ENCODE peak calls at places on chromosomes 3 and 15, in nine cellular contexts. M, R, B, I, S, U, D, C and K are unnamed samples. For H3K27me3, the result is how much of the 10 kb centered on the place peaks cover.

GRCh38 chr15:78429477-78429876 is 8.5 kb upstream of the IREB2 start:
- DNase-seq in M (no peak), R (no peak), B (no peak), I (no peak), S (no peak), U (no peak), D (no peak), C (no peak), K (no peak)

GRCh38 chr3:23055733-23056376 is 147.3 kb upstream of the UBE2E2 start:
- DNase-seq in M (peak), R (no peak), B (no peak), I (no peak), S (no peak), U (no peak), D (no peak), C (peak), K (no peak)

GRCh38 chr3:184262166-184262926 is 993 bp upstream of the CAMK2N2 start:
- DNase-seq in M (peak), R (peak), B (no peak), I (no peak), S (no peak), U (no peak), D (no peak), C (peak), K (peak)

GRCh38 chr3:157999246-157999645 is 107.0 kb downstream of the SHOX2 start:
- DNase-seq in M (no peak), R (no peak), B (no peak), I (no peak), S (no peak), U (no peak), D (no peak), C (no peak), K (no peak)

GRCh38 chr15:36363335-36363734 is 216.1 kb upstream of the CDIN1 start:
- DNase-seq in M (peak), R (no peak), B (no peak), I (no peak), S (no peak), U (no peak), D (no peak), C (peak), K (no peak)

GRCh38 chr3:31004025-31004678 is 109.7 kb upstream of the GADL1 start:
- DNase-seq in M (peak), R (no peak), B (no peak), I (no peak), S (no peak), U (no peak), D (no peak), C (peak), K (no peak)

GRCh38 chr3:117628896-117629295 is 919.3 kb downstream of the TUSC7 start:
- DNase-seq in M (no peak), R (no peak), B (no peak), I (no peak), S (no peak), U (no peak), D (no peak), C (peak), K (no peak)

GRCh38 chr15:41568350-41569017 is 9.5 kb downstream of the TYRO3 start:
- DNase-seq in M (no peak), R (peak), B (no peak), I (no peak), S (no peak), U (no peak), D (no peak), C (peak), K (no peak)

GRCh38 chr3:4985330-4986174 is 6.3 kb downstream of the BHLHE40 start:
- DNase-seq in M (peak), R (peak), B (no peak), I (no peak), S (no peak), U (no peak), D (no peak), C (peak), K (no peak)

GRCh38 chr15:101498731-101499480 is 9.4 kb upstream of the PCSK6 start:
- DNase-seq in M (no peak), R (peak), B (no peak), I (no peak), S (no peak), U (no peak), D (no peak), C (no peak), K (no peak)

GRCh38 chr15:68924866-68925599 is 5.3 kb upstream of the SPESP1 start:
- DNase-seq in M (peak), R (peak), B (peak), I (peak), S (peak), U (peak), D (peak), C (peak), K (peak)

GRCh38 chr3:154132777-154133375 is 11.7 kb downstream of the ARHGEF26 start:
- DNase-seq in M (peak), R (no peak), B (no peak), I (no peak), S (no peak), U (no peak), D (no peak), C (peak), K (peak)

GRCh38 chr15:45795487-45796069 is 160.7 kb downstream of the SQOR start:
- DNase-seq in M (peak), R (peak), B (no peak), I (no peak), S (no peak), U (no peak), D (no peak), C (peak), K (peak)

GRCh38 chr3:46942079-46942478 is 34.5 kb downstream of the CCDC12 start:
- DNase-seq in M (no peak), R (no peak), B (no peak), I (peak), S (no peak), U (no peak), D (no peak), C (no peak), K (no peak)

GRCh38 chr3:197675568-197675860 is 61.2 kb downstream of the RUBCN start:
- DNase-seq in M (no peak), R (no peak), B (no peak), I (no peak), S (no peak), U (no peak), D (no peak), C (no peak), K (no peak)

GRCh38 chr3:72123908-72124441 is 339.0 kb upstream of the PROK2 start:
- DNase-seq in M (peak), R (no peak), B (no peak), I (no peak), S (peak), U (no peak), D (no peak), C (peak), K (no peak)

GRCh38 chr3:194739498-194740284 is 54.0 kb downstream of the FAM43A start:
- DNase-seq in M (peak), R (no peak), B (no peak), I (no peak), S (no peak), U (no peak), D (no peak), C (no peak), K (no peak)

GRCh38 chr3:99783009-99783573 is 34.6 kb upstream of the CMSS1 start:
- DNase-seq in M (peak), R (no peak), B (no peak), I (no peak), S (no peak), U (no peak), D (no peak), C (peak), K (no peak)

GRCh38 chr3:2870714-2871353 is 239.3 kb downstream of the IL5RA start:
- DNase-seq in M (no peak), R (no peak), B (no peak), I (no peak), S (no peak), U (no peak), D (no peak), C (no peak), K (no peak)

GRCh38 chr3:174439621-174440349 is 419.3 kb upstream of the NAALADL2 start:
- DNase-seq in M (peak), R (no peak), B (no peak), I (no peak), S (no peak), U (no peak), D (no peak), C (peak), K (peak)

GRCh38 chr15:37038036-37038715 is 62.2 kb downstream of the MEIS2 start:
- DNase-seq in M (no peak), R (no peak), B (no peak), I (no peak), S (no peak), U (no peak), D (no peak), C (peak), K (no peak)

GRCh38 chr3:14508966-14509795 is 31.0 kb downstream of the GRIP2 start:
- DNase-seq in M (no peak), R (peak), B (peak), I (peak), S (peak), U (peak), D (peak), C (peak), K (peak)

GRCh38 chr3:133487920-133488540 is 85.5 kb upstream of the CDV3 start:
- DNase-seq in M (no peak), R (peak), B (peak), I (no peak), S (no peak), U (peak), D (no peak), C (peak), K (peak)

GRCh38 chr15:101396484-101397261 is 92.8 kb downstream of the PCSK6 start:
- DNase-seq in M (no peak), R (no peak), B (no peak), I (no peak), S (no peak), U (no peak), D (peak), C (no peak), K (no peak)

GRCh38 chr3:141840737-141841544 is 35.5 kb upstream of the ATP1B3 start:
- DNase-seq in M (peak), R (no peak), B (no peak), I (no peak), S (no peak), U (no peak), D (no peak), C (no peak), K (no peak)

GRCh38 chr3:24135280-24135679 is 190.2 kb downstream of the NR1D2 start:
- DNase-seq in M (peak), R (no peak), B (no peak), I (no peak), S (no peak), U (no peak), D (no peak), C (no peak), K (no peak)

GRCh38 chr15:84736375-84736774 is 12.0 kb upstream of the ZNF592 start:
- DNase-seq in M (no peak), R (no peak), B (peak), I (no peak), S (no peak), U (peak), D (no peak), C (no peak), K (no peak)

GRCh38 chr3:94019659-94020058 is 8.7 kb downstream of the STX19 start:
- DNase-seq in M (no peak), R (no peak), B (no peak), I (no peak), S (no peak), U (no peak), D (no peak), C (no peak), K (no peak)

GRCh38 chr15:67850995-67851535 is 11.2 kb upstream of the RNU6-1 start:
- DNase-seq in M (peak), R (no peak), B (no peak), I (peak), S (no peak), U (no peak), D (no peak), C (peak), K (peak)

GRCh38 chr3:129276385-129276784 is 2.3 kb upstream of the HMCES start:
- DNase-seq in M (no peak), R (no peak), B (no peak), I (no peak), S (no peak), U (no peak), D (no peak), C (no peak), K (no peak)

GRCh38 chr15:29451201-29451781 is 181.7 kb upstream of the NSMCE3 start:
- DNase-seq in M (no peak), R (peak), B (no peak), I (no peak), S (no peak), U (no peak), D (peak), C (no peak), K (no peak)

GRCh38 chr15:43544266-43544665 is 26.9 kb downstream of the MAP1A start:
- DNase-seq in M (no peak), R (no peak), B (no peak), I (no peak), S (no peak), U (no peak), D (no peak), C (peak), K (no peak)

GRCh38 chr15:39878401-39878775 is 41.7 kb downstream of the GPR176 start:
- DNase-seq in M (no peak), R (no peak), B (no peak), I (no peak), S (no peak), U (no peak), D (no peak), C (peak), K (no peak)

GRCh38 chr3:186471781-186472180 is 72.4 kb downstream of the CRYGS start:
- DNase-seq in M (no peak), R (no peak), B (no peak), I (no peak), S (no peak), U (no peak), D (no peak), C (no peak), K (no peak)

GRCh38 chr15:45157974-45158373 is 28.2 kb downstream of the DUOX1 start:
- DNase-seq in M (peak), R (no peak), B (no peak), I (no peak), S (no peak), U (no peak), D (no peak), C (peak), K (no peak)

GRCh38 chr15:43153269-43153668 is 19.9 kb downstream of the TMEM62 start:
- DNase-seq in M (no peak), R (no peak), B (no peak), I (no peak), S (no peak), U (no peak), D (no peak), C (no peak), K (no peak)

DNA sequence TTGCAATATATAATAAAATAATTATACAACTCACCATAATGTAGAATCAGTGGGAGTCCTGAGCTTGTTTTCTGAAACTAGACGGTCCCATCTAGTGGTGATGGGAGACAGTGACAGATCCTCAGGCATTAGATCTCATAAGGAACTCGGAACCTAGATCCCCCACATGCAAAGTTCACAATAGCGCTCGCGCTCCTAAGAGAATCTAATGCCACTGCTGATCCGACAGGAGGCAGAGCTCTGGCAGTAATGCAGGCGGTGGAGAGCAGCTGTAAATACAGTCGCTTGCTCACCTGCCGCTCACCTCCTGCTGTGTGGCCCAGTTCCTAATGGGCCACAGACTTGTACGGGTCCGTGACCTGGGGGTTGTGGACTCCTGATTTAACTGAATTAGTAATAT is 87.8 kb downstream of the P3H2 start:
- DNase-seq in M (no peak), R (no peak), B (no peak), I (no peak), S (no peak), U (no peak), D (no peak), C (no peak), K (no peak)
- H3K4me3 ChIP-seq in M (no peak), R (no peak), B (no peak), I (no peak), S (no peak), U (no peak), D (no peak), C (no peak), K (no peak)

GRCh38 chr15:66044837-66045236 is 175.5 kb downstream of the RAB11A start:
- DNase-seq in M (no peak), R (no peak), B (no peak), I (no peak), S (no peak), U (no peak), D (no peak), C (no peak), K (no peak)

GRCh38 chr15:66045542-66045941 is 176.3 kb downstream of the RAB11A start:
- DNase-seq in M (no peak), R (no peak), B (no peak), I (no peak), S (no peak), U (no peak), D (no peak), C (no peak), K (no peak)

GRCh38 chr15:66042624-66043023 is 173.3 kb downstream of the RAB11A start:
- DNase-seq in M (peak), R (peak), B (no peak), I (no peak), S (no peak), U (no peak), D (no peak), C (no peak), K (no peak)

GRCh38 chr15:66041276-66041675 is 172.0 kb downstream of the RAB11A start:
- DNase-seq in M (no peak), R (no peak), B (no peak), I (no peak), S (no peak), U (no peak), D (no peak), C (no peak), K (no peak)

DNA sequence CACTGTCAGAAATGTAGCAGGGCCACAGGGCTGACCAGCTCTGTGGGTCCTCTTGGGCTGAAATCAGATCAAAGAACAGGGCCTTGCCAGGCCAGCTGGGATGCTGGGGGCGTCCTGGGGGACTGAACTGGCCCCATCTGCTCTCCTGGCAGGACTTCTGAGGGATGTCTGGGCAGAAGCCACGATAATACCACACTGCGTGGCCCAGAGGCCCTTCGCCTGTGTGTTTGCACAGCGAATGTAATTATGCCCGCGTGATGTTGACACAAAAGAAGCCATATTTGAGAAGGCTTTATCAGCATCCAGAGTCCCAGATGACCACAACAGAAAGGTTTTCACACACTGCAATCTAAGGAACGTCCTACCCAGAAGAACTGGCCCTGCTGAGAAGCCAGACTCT is 174.0 kb downstream of the RAB11A start:
- DNase-seq in M (no peak), R (no peak), B (no peak), I (no peak), S (no peak), U (no peak), D (no peak), C (no peak), K (no peak)
- H3K27me3 ChIP-seq in M (under half), R (under half), B (under half), I (under half), S (half or more), U (under half), D (under half), C (half or more), K (under half)

GRCh38 chr3:171770689-171771620 is 39.3 kb downstream of the PLD1 start:
- DNase-seq in M (peak), R (peak), B (no peak), I (no peak), S (no peak), U (no peak), D (no peak), C (peak), K (peak)
- H3K4me3 ChIP-seq in M (peak), R (no peak), B (no peak), I (peak), S (peak), U (no peak), D (peak), C (peak), K (no peak)

GRCh38 chr15:49808341-49808740 is 187.5 kb downstream of the DTWD1 start:
- DNase-seq in M (no peak), R (no peak), B (no peak), I (no peak), S (no peak), U (no peak), D (no peak), C (no peak), K (no peak)
- H3K27me3 ChIP-seq in M (under half), R (under half), B (under half), I (under half), S (under half), U (under half), D (under half), C (under half), K (under half)

DNA sequence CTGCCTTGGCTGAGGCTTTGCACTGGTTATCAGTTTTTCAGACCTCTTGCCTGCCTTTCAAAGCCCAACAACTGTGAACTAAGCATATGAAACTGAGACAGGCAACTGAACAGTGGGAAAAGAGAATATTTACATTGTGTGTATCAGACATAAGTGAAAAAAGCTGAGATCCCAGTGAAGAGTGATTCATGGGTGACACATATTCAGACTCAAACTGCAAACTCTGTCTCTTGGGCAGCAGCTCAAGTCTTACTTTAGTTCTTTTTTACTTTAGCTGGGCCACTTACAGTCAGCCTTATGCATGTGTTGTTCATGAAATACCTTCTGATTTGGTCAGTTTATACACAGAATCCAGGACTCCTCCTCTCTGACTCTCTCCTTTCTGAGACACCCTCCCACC is 19.2 kb downstream of the SUCLG2 start:
- DNase-seq in M (peak), R (no peak), B (no peak), I (no peak), S (no peak), U (no peak), D (no peak), C (peak), K (no peak)
- H3K4me3 ChIP-seq in M (no peak), R (no peak), B (no peak), I (no peak), S (no peak), U (no peak), D (no peak), C (no peak), K (no peak)

GRCh38 chr15:74995779-74996765 is 709 bp downstream of the SCAMP5 start:
- DNase-seq in M (no peak), R (peak), B (no peak), I (no peak), S (no peak), U (no peak), D (no peak), C (no peak), K (no peak)

GRCh38 chr15:74994236-74994635 is 1.1 kb upstream of the SCAMP5 start:
- DNase-seq in M (no peak), R (no peak), B (no peak), I (no peak), S (no peak), U (no peak), D (no peak), C (no peak), K (no peak)

GRCh38 chr15:74994685-74995084 is 678 bp upstream of the SCAMP5 start:
- DNase-seq in M (no peak), R (no peak), B (no peak), I (no peak), S (no peak), U (no peak), D (no peak), C (no peak), K (no peak)

GRCh38 chr15:74997161-74997942 is 2.0 kb downstream of the SCAMP5 start:
- DNase-seq in M (no peak), R (no peak), B (no peak), I (no peak), S (no peak), U (no peak), D (no peak), C (no peak), K (no peak)

GRCh38 chr15:74995182-74995778 is at the start of gene SCAMP5:
- DNase-seq in M (peak), R (peak), B (peak), I (peak), S (peak), U (peak), D (peak), C (peak), K (peak)
- H3K27me3 ChIP-seq in M (under half), R (under half), B (under half), I (under half), S (half or more), U (under half), D (under half), C (under half), K (under half)

GRCh38 chr3:188974856-188975611 is 196.7 kb upstream of the TPRG1 start:
- DNase-seq in M (peak), R (no peak), B (peak), I (no peak), S (no peak), U (peak), D (no peak), C (peak), K (peak)
- H3K4me3 ChIP-seq in M (no peak), R (no peak), B (no peak), I (no peak), S (no peak), U (no peak), D (no peak), C (peak), K (no peak)